ENCODE peak calls at places on chromosomes 1 and 21, in six cellular contexts. D is IMR-90, Z is neuronal stem cell, I is H9, G is mesendoderm, Q is H1. K is an unnamed sample.
A peak's percentile ranks its signal among the peaks of the same experiment; 100 is the strongest.

GRCh38 chr1:116390195-116390594 is 17.2 kb downstream of the ATP1A1 start:
- DNase-seq in D (no peak), Z (no peak), I (no peak), G (no peak), Q (no peak), K (no peak)

GRCh38 chr1:162726539-162726938 is 64.0 kb upstream of the HSD17B7 start:
- DNase-seq in D (no peak), Z (no peak), I (no peak), G (no peak), Q (no peak), K (no peak)

GRCh38 chr1:116231752-116232151 is 120.6 kb downstream of the MAB21L3 start:
- DNase-seq in D (no peak), Z (no peak), I (no peak), G (no peak), Q (no peak), K (no peak)

GRCh38 chr1:81733465-81733864 is 67.3 kb upstream of the ADGRL2 start:
- DNase-seq in D (no peak), Z (no peak), I (peak; percentile 23), G (no peak), Q (peak; percentile 10), K (no peak)

GRCh38 chr1:41313661-41314131 is 47.5 kb upstream of the FOXO6 start:
- DNase-seq in D (no peak), Z (no peak), I (peak; percentile 80), G (peak; percentile 77), Q (peak; percentile 29), K (peak; percentile 21)

GRCh38 chr21:38988211-38989096 is 182.7 kb downstream of the ETS2 start:
- DNase-seq in D (no peak), Z (no peak), I (no peak), G (no peak), Q (no peak), K (no peak)

GRCh38 chr1:113003751-113004690 is 48.0 kb upstream of the SLC16A1 start:
- DNase-seq in D (no peak), Z (no peak), I (no peak), G (no peak), Q (no peak), K (no peak)

GRCh38 chr1:218760601-218761570 is 412.8 kb upstream of the LYPLAL1 start:
- DNase-seq in D (peak; percentile 54), Z (no peak), I (no peak), G (no peak), Q (no peak), K (peak; percentile 6)

GRCh38 chr1:155327981-155328380 is 7.3 kb downstream of the RUSC1 start:
- DNase-seq in D (no peak), Z (no peak), I (no peak), G (no peak), Q (no peak), K (no peak)

GRCh38 chr1:21666572-21667320 is 2.4 kb downstream of the RAP1GAP start:
- DNase-seq in D (no peak), Z (no peak), I (no peak), G (no peak), Q (no peak), K (no peak)

GRCh38 chr1:192439373-192440025 is 122.7 kb downstream of the RGS21 start:
- DNase-seq in D (peak; percentile 95), Z (no peak), I (no peak), G (no peak), Q (no peak), K (no peak)

GRCh38 chr21:26715878-26716506 is 129.2 kb downstream of the ADAMTS1 start:
- DNase-seq in D (peak; percentile 51), Z (peak; percentile 49), I (peak; percentile 79), G (peak; percentile 82), Q (no peak), K (peak; percentile 54)

GRCh38 chr1:167617100-167617949 is 12.7 kb upstream of the RCSD1 start:
- DNase-seq in D (peak; percentile 7), Z (no peak), I (no peak), G (peak; percentile 92), Q (no peak), K (peak; percentile 5)

GRCh38 chr21:22106720-22107410 is 1108.7 kb downstream of the NCAM2 start:
- DNase-seq in D (no peak), Z (no peak), I (no peak), G (no peak), Q (no peak), K (no peak)

GRCh38 chr1:155253208-155253607 is 2.1 kb downstream of the ENTREP3 start:
- DNase-seq in D (no peak), Z (no peak), I (no peak), G (peak; percentile 77), Q (no peak), K (no peak)

GRCh38 chr1:23344987-23345472 is 946 bp upstream of the HNRNPR start:
- DNase-seq in D (no peak), Z (no peak), I (no peak), G (peak; percentile 53), Q (no peak), K (no peak)

GRCh38 chr1:25246600-25247023 is 642 bp downstream of the RSRP1 start:
- DNase-seq in D (no peak), Z (no peak), I (no peak), G (peak; percentile 37), Q (no peak), K (no peak)

GRCh38 chr21:33078907-33079582 is 9.1 kb downstream of the OLIG1 start:
- DNase-seq in D (peak; percentile 84), Z (no peak), I (no peak), G (peak; percentile 49), Q (no peak), K (peak; percentile 78)

GRCh38 chr1:55288245-55288644 is 73.1 kb upstream of the USP24 start:
- DNase-seq in D (no peak), Z (no peak), I (no peak), G (no peak), Q (no peak), K (no peak)

GRCh38 chr1:200053639-200054038 is 26.1 kb downstream of the NR5A2 start:
- DNase-seq in D (peak; percentile 7), Z (no peak), I (no peak), G (no peak), Q (no peak), K (no peak)

GRCh38 chr21:39153373-39153772 is 29.9 kb downstream of the PSMG1 start:
- DNase-seq in D (no peak), Z (no peak), I (no peak), G (peak; percentile 35), Q (no peak), K (peak; percentile 42)

GRCh38 chr1:247857986-247858356 is 984 bp downstream of the TRIM58 start:
- DNase-seq in D (no peak), Z (no peak), I (no peak), G (no peak), Q (no peak), K (no peak)

GRCh38 chr1:78492376-78492950 is 1.7 kb downstream of the PTGFR start:
- DNase-seq in D (no peak), Z (no peak), I (no peak), G (no peak), Q (no peak), K (peak; percentile 93)

GRCh38 chr21:14677639-14678179 is 131.6 kb upstream of the SAMSN1 start:
- DNase-seq in D (no peak), Z (no peak), I (no peak), G (no peak), Q (no peak), K (no peak)

DNA sequence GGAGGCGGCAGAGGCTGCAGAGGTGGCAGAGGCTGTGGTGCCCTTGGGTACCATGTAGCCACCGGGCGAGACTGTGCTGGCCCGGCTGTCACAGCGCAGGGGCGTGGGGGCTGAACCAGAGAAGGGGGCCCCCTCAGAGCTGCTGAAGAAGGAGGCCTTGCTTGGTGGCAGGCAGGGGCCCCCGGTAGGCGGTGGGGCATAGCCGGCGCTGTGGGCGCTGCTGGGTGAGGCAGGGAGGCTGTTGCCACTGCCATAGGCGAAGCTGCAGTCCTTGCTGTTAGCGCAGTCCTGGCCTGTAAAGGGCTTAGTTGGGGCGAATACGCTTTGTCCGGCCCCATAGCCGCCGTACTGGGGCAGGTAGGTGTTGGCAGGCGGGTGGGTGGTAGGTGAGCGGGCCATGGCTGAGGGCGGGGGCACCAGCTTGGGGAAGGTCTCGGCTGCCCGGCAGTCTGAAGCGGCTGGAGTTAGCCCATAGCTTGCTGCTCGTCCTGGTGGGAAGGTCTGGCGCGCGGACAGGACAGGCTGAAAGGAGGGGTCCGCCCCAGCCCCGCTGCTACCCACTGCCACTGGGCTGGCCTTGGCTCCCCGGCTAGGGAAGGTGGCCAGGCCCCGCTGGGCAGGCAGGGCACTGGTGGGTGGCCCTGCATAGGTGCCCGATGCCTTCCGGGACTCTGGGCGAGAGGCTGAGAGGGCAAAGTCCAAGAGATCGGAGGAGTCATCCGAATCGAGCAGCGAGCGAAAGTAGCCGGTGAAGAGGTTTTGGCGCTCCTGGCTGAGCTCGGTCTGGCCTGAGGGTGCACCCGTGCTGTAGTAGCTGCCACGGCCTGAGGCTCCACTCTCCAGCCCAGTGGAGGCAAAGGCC is 54.9 kb downstream of the AHDC1 start:
- DNase-seq in D (no peak), Z (no peak), I (no peak), G (no peak), Q (no peak), K (no peak)
- H3K79me1 ChIP-seq in D (no peaks in the 10 kb centered on the region), Z (peaks cover 35% of the 10 kb centered on the region), I (no peaks in the 10 kb centered on the region), G (no peaks in the 10 kb centered on the region), Q (no peaks in the 10 kb centered on the region), K (peaks cover 5% of the 10 kb centered on the region)

GRCh38 chr1:109931189-109931672 is 20.6 kb downstream of the CSF1 start:
- DNase-seq in D (peak; percentile 77), Z (peak; percentile 91), I (peak; percentile 95), G (peak; percentile 97), Q (peak; percentile 60), K (peak; percentile 96)

GRCh38 chr1:109932679-109933078 is 22.0 kb downstream of the CSF1 start:
- DNase-seq in D (no peak), Z (no peak), I (no peak), G (no peak), Q (no peak), K (no peak)

GRCh38 chr1:109930252-109930993 is 19.8 kb downstream of the CSF1 start:
- DNase-seq in D (no peak), Z (no peak), I (peak; percentile 42), G (peak; percentile 36), Q (no peak), K (no peak)

GRCh38 chr1:109933856-109934711 is 23.4 kb downstream of the CSF1 start:
- DNase-seq in D (peak; percentile 96), Z (no peak), I (no peak), G (no peak), Q (no peak), K (peak; percentile 7)

GRCh38 chr1:109932232-109932631 is 21.6 kb downstream of the CSF1 start:
- DNase-seq in D (no peak), Z (no peak), I (no peak), G (no peak), Q (no peak), K (no peak)
- H2BK120ac ChIP-seq in D (no peak overlapping the region), Z (no peak overlapping the region), I (no peak overlapping the region), G (no peak overlapping the region), Q (peak overlapping the region; percentile 18), K (no peak overlapping the region)

GRCh38 chr1:159783724-159784123 is 3.0 kb downstream of the DUSP23 start:
- DNase-seq in D (no peak), Z (no peak), I (peak; percentile 32), G (peak; percentile 87), Q (no peak), K (no peak)
- H3K23ac ChIP-seq in D (no peak overlapping the region), Z (no peak overlapping the region), I (no peak overlapping the region), G (no peak overlapping the region), Q (no peak overlapping the region), K (no peak overlapping the region)

GRCh38 chr21:45997495-45998275 is 16.1 kb downstream of the COL6A1 start:
- DNase-seq in D (no peak), Z (no peak), I (no peak), G (no peak), Q (no peak), K (no peak)
- H3K79me1 ChIP-seq in D (peaks cover 26% of the 10 kb centered on the region), Z (peaks cover 6% of the 10 kb centered on the region), I (no peaks in the 10 kb centered on the region), G (peaks cover 4% of the 10 kb centered on the region), Q (no peaks in the 10 kb centered on the region), K (peaks cover 2% of the 10 kb centered on the region)

K was measured in trophoblast cell.